ENCODE peak calls at places on chromosome 17, in ten cellular contexts. One of them, this sample, is unnamed.
A peak's percentile ranks its signal among the peaks of the same experiment; 100 is the strongest.

GRCh38 chr17:79837888-79838540 is 1.2 kb downstream of the CBX4 start:
- DNase-seq in mesothelial cell of epicardium: no peak
- DNase-seq in GM12865: peak; percentile 62
- DNase-seq in fibroblast of pulmonary artery: no peak
- DNase-seq in fibroblast of lung: no peak
- DNase-seq in neural progenitor cell: peak; percentile 41
- DNase-seq in epithelial cell of esophagus: peak; percentile 42
- DNase-seq in endothelial cell: no peak
- DNase-seq in ascending aorta: no peak
- DNase-seq in PC-3: no peak
- DNase-seq in this sample: peak; percentile 23

GRCh38 chr17:9022553-9023388 is 1.5 kb downstream of the NTN1 start:
- DNase-seq in fibroblast of lung: peak; percentile 11
- DNase-seq in epithelial cell of esophagus: peak; percentile 31
- DNase-seq in ascending aorta: no peak
- DNase-seq in fibroblast of pulmonary artery: peak; percentile 11
- DNase-seq in PC-3: no peak
- DNase-seq in GM12865: no peak
- DNase-seq in mesothelial cell of epicardium: no peak
- DNase-seq in endothelial cell: peak; percentile 40
- DNase-seq in neural progenitor cell: peak; percentile 68
- DNase-seq in this sample: peak; percentile 54

GRCh38 chr17:40497704-40498103 is 3.7 kb downstream of the TNS4 start:
- DNase-seq in fibroblast of pulmonary artery: peak; percentile 59
- DNase-seq in PC-3: peak; percentile 44
- DNase-seq in ascending aorta: no peak
- DNase-seq in endothelial cell: no peak
- DNase-seq in mesothelial cell of epicardium: no peak
- DNase-seq in neural progenitor cell: no peak
- DNase-seq in epithelial cell of esophagus: peak; percentile 81
- DNase-seq in fibroblast of lung: peak; percentile 46
- DNase-seq in GM12865: no peak
- DNase-seq in this sample: no peak

GRCh38 chr17:32341141-32341856 is 674 bp downstream of the C17orf75 start:
- DNase-seq in ascending aorta: no peak
- DNase-seq in endothelial cell: no peak
- DNase-seq in PC-3: peak; percentile 26
- DNase-seq in GM12865: peak; percentile 68
- DNase-seq in neural progenitor cell: no peak
- DNase-seq in fibroblast of lung: peak; percentile 26
- DNase-seq in fibroblast of pulmonary artery: no peak
- DNase-seq in mesothelial cell of epicardium: no peak
- DNase-seq in epithelial cell of esophagus: peak; percentile 47
- DNase-seq in this sample: no peak

GRCh38 chr17:74368341-74369152 is 1.2 kb downstream of the GPR142 start:
- DNase-seq in fibroblast of pulmonary artery: peak; percentile 63
- DNase-seq in fibroblast of lung: peak; percentile 44
- DNase-seq in PC-3: peak; percentile 84
- DNase-seq in epithelial cell of esophagus: peak; percentile 42
- DNase-seq in ascending aorta: no peak
- DNase-seq in mesothelial cell of epicardium: peak; percentile 77
- DNase-seq in neural progenitor cell: peak; percentile 85
- DNase-seq in GM12865: peak; percentile 65
- DNase-seq in endothelial cell: peak; percentile 67
- DNase-seq in this sample: peak; percentile 82

GRCh38 chr17:74526681-74527080 is 4.6 kb downstream of the CD300LB start:
- DNase-seq in fibroblast of pulmonary artery: no peak
- DNase-seq in PC-3: no peak
- DNase-seq in fibroblast of lung: no peak
- DNase-seq in mesothelial cell of epicardium: no peak
- DNase-seq in ascending aorta: no peak
- DNase-seq in GM12865: no peak
- DNase-seq in endothelial cell: no peak
- DNase-seq in epithelial cell of esophagus: no peak
- DNase-seq in neural progenitor cell: no peak
- DNase-seq in this sample: no peak

GRCh38 chr17:43900858-43901754 is 6.2 kb downstream of the MPP2 start:
- DNase-seq in epithelial cell of esophagus: no peak
- DNase-seq in neural progenitor cell: peak; percentile 18
- DNase-seq in ascending aorta: no peak
- DNase-seq in fibroblast of pulmonary artery: no peak
- DNase-seq in endothelial cell: no peak
- DNase-seq in mesothelial cell of epicardium: no peak
- DNase-seq in fibroblast of lung: no peak
- DNase-seq in PC-3: no peak
- DNase-seq in GM12865: no peak
- DNase-seq in this sample: no peak

GRCh38 chr17:47120521-47121095 is 68.5 kb downstream of the CDC27 start:
- DNase-seq in fibroblast of lung: no peak
- DNase-seq in mesothelial cell of epicardium: no peak
- DNase-seq in PC-3: no peak
- DNase-seq in GM12865: no peak
- DNase-seq in ascending aorta: no peak
- DNase-seq in fibroblast of pulmonary artery: no peak
- DNase-seq in epithelial cell of esophagus: peak; percentile 16
- DNase-seq in neural progenitor cell: no peak
- DNase-seq in endothelial cell: no peak
- DNase-seq in this sample: no peak

GRCh38 chr17:82820278-82821251 is 19.3 kb downstream of the ZNF750 start:
- DNase-seq in epithelial cell of esophagus: no peak
- DNase-seq in mesothelial cell of epicardium: no peak
- DNase-seq in fibroblast of pulmonary artery: no peak
- DNase-seq in GM12865: no peak
- DNase-seq in PC-3: no peak
- DNase-seq in neural progenitor cell: no peak
- DNase-seq in ascending aorta: no peak
- DNase-seq in fibroblast of lung: no peak
- DNase-seq in endothelial cell: no peak
- DNase-seq in this sample: no peak

GRCh38 chr17:82822281-82822680 is 17.5 kb downstream of the ZNF750 start:
- DNase-seq in ascending aorta: no peak
- DNase-seq in neural progenitor cell: no peak
- DNase-seq in mesothelial cell of epicardium: no peak
- DNase-seq in fibroblast of pulmonary artery: no peak
- DNase-seq in endothelial cell: no peak
- DNase-seq in fibroblast of lung: no peak
- DNase-seq in GM12865: no peak
- DNase-seq in epithelial cell of esophagus: no peak
- DNase-seq in PC-3: no peak
- DNase-seq in this sample: no peak

GRCh38 chr17:82821554-82821953 is 18.3 kb downstream of the ZNF750 start:
- DNase-seq in GM12865: no peak
- DNase-seq in mesothelial cell of epicardium: no peak
- DNase-seq in fibroblast of lung: no peak
- DNase-seq in fibroblast of pulmonary artery: no peak
- DNase-seq in endothelial cell: no peak
- DNase-seq in PC-3: no peak
- DNase-seq in neural progenitor cell: no peak
- DNase-seq in epithelial cell of esophagus: no peak
- DNase-seq in ascending aorta: no peak
- DNase-seq in this sample: no peak

GRCh38 chr17:82825540-82826124 is 14.2 kb downstream of the ZNF750 start:
- DNase-seq in GM12865: no peak
- DNase-seq in ascending aorta: no peak
- DNase-seq in fibroblast of pulmonary artery: no peak
- DNase-seq in endothelial cell: no peak
- DNase-seq in mesothelial cell of epicardium: no peak
- DNase-seq in epithelial cell of esophagus: no peak
- DNase-seq in PC-3: no peak
- DNase-seq in neural progenitor cell: no peak
- DNase-seq in fibroblast of lung: no peak
- DNase-seq in this sample: no peak

GRCh38 chr17:82823004-82823403 is 16.8 kb downstream of the ZNF750 start:
- DNase-seq in neural progenitor cell: peak; percentile 42
- DNase-seq in epithelial cell of esophagus: no peak
- DNase-seq in fibroblast of pulmonary artery: no peak
- DNase-seq in endothelial cell: peak; percentile 41
- DNase-seq in ascending aorta: no peak
- DNase-seq in GM12865: peak; percentile 9
- DNase-seq in PC-3: no peak
- DNase-seq in fibroblast of lung: no peak
- DNase-seq in mesothelial cell of epicardium: no peak
- DNase-seq in this sample: no peak
- TF ChIP-seq CTCF in neural progenitor cell: peak; percentile 42
- TF ChIP-seq CTCF in epithelial cell of esophagus: no peak
- TF ChIP-seq CTCF in fibroblast of pulmonary artery: peak; percentile 8
- TF ChIP-seq CTCF in endothelial cell: peak; percentile 11
- TF ChIP-seq CTCF in ascending aorta: no peak
- TF ChIP-seq CTCF in GM12865: peak; percentile 18
- TF ChIP-seq CTCF in PC-3: peak; percentile 46
- TF ChIP-seq CTCF in fibroblast of lung: no peak
- TF ChIP-seq CTCF in mesothelial cell of epicardium: no peak
- TF ChIP-seq CTCF in this sample: no peak

GRCh38 chr17:62816282-62816839 is 8.2 kb upstream of the MARCHF10 start:
- DNase-seq in fibroblast of pulmonary artery: no peak
- DNase-seq in PC-3: no peak
- DNase-seq in ascending aorta: no peak
- DNase-seq in GM12865: no peak
- DNase-seq in endothelial cell: no peak
- DNase-seq in fibroblast of lung: peak; percentile 66
- DNase-seq in neural progenitor cell: no peak
- DNase-seq in epithelial cell of esophagus: no peak
- DNase-seq in mesothelial cell of epicardium: peak; percentile 24
- DNase-seq in this sample: no peak

GRCh38 chr17:62822080-62822904 is 14.2 kb upstream of the MARCHF10 start:
- DNase-seq in fibroblast of pulmonary artery: peak; percentile 79
- DNase-seq in fibroblast of lung: peak; percentile 21
- DNase-seq in neural progenitor cell: no peak
- DNase-seq in PC-3: no peak
- DNase-seq in GM12865: no peak
- DNase-seq in endothelial cell: no peak
- DNase-seq in epithelial cell of esophagus: no peak
- DNase-seq in mesothelial cell of epicardium: no peak
- DNase-seq in ascending aorta: no peak
- DNase-seq in this sample: no peak

GRCh38 chr17:62818491-62818890 is 10.4 kb upstream of the MARCHF10 start:
- DNase-seq in PC-3: no peak
- DNase-seq in ascending aorta: no peak
- DNase-seq in endothelial cell: no peak
- DNase-seq in epithelial cell of esophagus: no peak
- DNase-seq in fibroblast of lung: no peak
- DNase-seq in neural progenitor cell: no peak
- DNase-seq in mesothelial cell of epicardium: peak; percentile 6
- DNase-seq in GM12865: no peak
- DNase-seq in fibroblast of pulmonary artery: no peak
- DNase-seq in this sample: no peak

GRCh38 chr17:62821213-62822079 is 13.3 kb upstream of the MARCHF10 start:
- DNase-seq in PC-3: no peak
- DNase-seq in GM12865: no peak
- DNase-seq in epithelial cell of esophagus: no peak
- DNase-seq in neural progenitor cell: no peak
- DNase-seq in mesothelial cell of epicardium: no peak
- DNase-seq in fibroblast of lung: no peak
- DNase-seq in endothelial cell: no peak
- DNase-seq in ascending aorta: no peak
- DNase-seq in fibroblast of pulmonary artery: peak; percentile 90
- DNase-seq in this sample: no peak

DNA sequence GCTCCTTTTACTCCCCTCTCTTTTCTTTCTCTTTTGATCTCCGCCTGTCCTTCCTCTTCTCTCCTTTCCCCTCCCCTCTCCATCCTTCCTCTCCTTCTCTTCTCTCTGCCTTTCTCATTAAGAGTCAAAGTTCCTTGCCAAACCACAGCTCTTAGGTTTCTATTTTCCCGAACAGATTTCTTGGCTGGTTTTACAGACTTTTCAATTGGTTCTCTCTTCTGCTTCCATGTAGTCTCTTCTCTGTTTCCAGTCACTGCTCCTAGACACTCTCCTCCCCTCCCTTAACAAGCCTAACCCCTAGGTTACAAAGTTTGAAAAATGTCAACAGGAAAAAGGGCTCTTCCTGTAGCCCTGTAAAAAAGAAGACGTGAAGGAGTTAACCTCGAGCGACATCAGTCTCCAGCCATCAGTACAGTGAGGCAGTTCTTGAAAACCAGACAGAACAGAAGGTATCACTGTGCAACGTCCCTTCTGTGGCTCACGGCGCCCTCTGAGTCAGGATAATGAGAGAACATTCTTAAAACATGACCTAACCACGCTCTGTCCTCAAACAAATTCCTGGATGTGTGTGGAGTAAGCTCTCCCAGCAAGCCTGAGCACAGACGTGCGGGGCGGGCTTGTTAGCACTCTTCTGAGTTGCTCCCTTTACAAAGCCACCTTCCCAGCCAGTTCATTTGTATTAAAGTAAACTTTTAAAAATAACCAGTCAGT is 11.6 kb upstream of the MARCHF10 start:
- DNase-seq in epithelial cell of esophagus: peak; percentile 99
- DNase-seq in mesothelial cell of epicardium: peak; percentile 67
- DNase-seq in fibroblast of lung: peak; percentile 98
- DNase-seq in GM12865: no peak
- DNase-seq in PC-3: peak; percentile 98
- DNase-seq in endothelial cell: peak; percentile 69
- DNase-seq in ascending aorta: peak; percentile 56
- DNase-seq in neural progenitor cell: peak; percentile 67
- DNase-seq in fibroblast of pulmonary artery: peak; percentile 98
- DNase-seq in this sample: peak; percentile 42
- TF ChIP-seq CTCF in epithelial cell of esophagus: no peak
- TF ChIP-seq CTCF in mesothelial cell of epicardium: no peak
- TF ChIP-seq CTCF in fibroblast of lung: peak; percentile 3
- TF ChIP-seq CTCF in GM12865: no peak
- TF ChIP-seq CTCF in PC-3: peak; percentile 32
- TF ChIP-seq CTCF in endothelial cell: no peak
- TF ChIP-seq CTCF in ascending aorta: no peak
- TF ChIP-seq CTCF in neural progenitor cell: no peak
- TF ChIP-seq CTCF in fibroblast of pulmonary artery: no peak
- TF ChIP-seq CTCF in this sample: no peak

GRCh38 chr17:35982409-35983191 is 1.3 kb upstream of the CCL16 start:
- DNase-seq in GM12865: no peak
- DNase-seq in epithelial cell of esophagus: no peak
- DNase-seq in PC-3: no peak
- DNase-seq in neural progenitor cell: no peak
- DNase-seq in endothelial cell: no peak
- DNase-seq in mesothelial cell of epicardium: peak; percentile 19
- DNase-seq in fibroblast of lung: no peak
- DNase-seq in ascending aorta: no peak
- DNase-seq in fibroblast of pulmonary artery: no peak
- DNase-seq in this sample: no peak

GRCh38 chr17:35981246-35981645 is at the start of gene CCL16:
- DNase-seq in fibroblast of lung: no peak
- DNase-seq in epithelial cell of esophagus: no peak
- DNase-seq in GM12865: no peak
- DNase-seq in PC-3: no peak
- DNase-seq in fibroblast of pulmonary artery: no peak
- DNase-seq in ascending aorta: no peak
- DNase-seq in mesothelial cell of epicardium: peak; percentile 13
- DNase-seq in endothelial cell: no peak
- DNase-seq in neural progenitor cell: no peak
- DNase-seq in this sample: no peak

GRCh38 chr17:35984140-35984539 is 2.4 kb downstream of the CCL14 start:
- DNase-seq in ascending aorta: no peak
- DNase-seq in mesothelial cell of epicardium: no peak
- DNase-seq in endothelial cell: no peak
- DNase-seq in fibroblast of lung: no peak
- DNase-seq in GM12865: no peak
- DNase-seq in PC-3: no peak
- DNase-seq in fibroblast of pulmonary artery: no peak
- DNase-seq in epithelial cell of esophagus: no peak
- DNase-seq in neural progenitor cell: no peak
- DNase-seq in this sample: no peak

GRCh38 chr17:35978346-35978745 is 3.0 kb downstream of the CCL16 start:
- DNase-seq in PC-3: no peak
- DNase-seq in neural progenitor cell: no peak
- DNase-seq in GM12865: no peak
- DNase-seq in epithelial cell of esophagus: peak; percentile 38
- DNase-seq in fibroblast of pulmonary artery: no peak
- DNase-seq in mesothelial cell of epicardium: peak; percentile 14
- DNase-seq in endothelial cell: no peak
- DNase-seq in ascending aorta: no peak
- DNase-seq in fibroblast of lung: no peak
- DNase-seq in this sample: no peak

DNA sequence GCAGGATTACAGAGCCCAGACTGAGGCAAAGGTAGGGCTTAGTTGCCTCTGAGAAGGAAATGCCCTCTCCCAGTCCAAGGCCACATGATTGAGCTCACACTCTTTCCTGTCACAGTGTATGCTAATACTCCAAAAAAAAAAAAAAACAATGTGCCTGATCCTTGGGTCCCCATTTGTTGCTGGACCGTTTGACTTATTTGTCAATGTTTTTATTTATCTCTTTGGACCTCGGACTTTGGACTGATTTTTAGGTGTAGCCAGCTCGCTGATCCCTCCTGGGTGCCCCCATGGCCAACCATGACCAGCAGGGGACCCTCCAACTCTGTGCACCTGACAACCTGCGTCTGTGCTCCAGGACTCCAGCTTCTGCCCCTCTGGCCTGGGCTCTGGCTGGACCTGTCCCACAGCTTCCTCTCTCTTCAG is 622 bp upstream of the CCL16 start:
- DNase-seq in GM12865: peak; percentile 29
- DNase-seq in PC-3: no peak
- DNase-seq in fibroblast of pulmonary artery: no peak
- DNase-seq in mesothelial cell of epicardium: peak; percentile 38
- DNase-seq in fibroblast of lung: no peak
- DNase-seq in neural progenitor cell: peak; percentile 27
- DNase-seq in epithelial cell of esophagus: no peak
- DNase-seq in endothelial cell: peak; percentile 25
- DNase-seq in ascending aorta: no peak
- DNase-seq in this sample: no peak
- TF ChIP-seq CTCF in GM12865: peak; percentile 28
- TF ChIP-seq CTCF in PC-3: no peak
- TF ChIP-seq CTCF in fibroblast of pulmonary artery: no peak
- TF ChIP-seq CTCF in mesothelial cell of epicardium: no peak
- TF ChIP-seq CTCF in fibroblast of lung: no peak
- TF ChIP-seq CTCF in neural progenitor cell: peak; percentile 41
- TF ChIP-seq CTCF in epithelial cell of esophagus: no peak
- TF ChIP-seq CTCF in endothelial cell: no peak
- TF ChIP-seq CTCF in ascending aorta: no peak
- TF ChIP-seq CTCF in this sample: no peak

DNA sequence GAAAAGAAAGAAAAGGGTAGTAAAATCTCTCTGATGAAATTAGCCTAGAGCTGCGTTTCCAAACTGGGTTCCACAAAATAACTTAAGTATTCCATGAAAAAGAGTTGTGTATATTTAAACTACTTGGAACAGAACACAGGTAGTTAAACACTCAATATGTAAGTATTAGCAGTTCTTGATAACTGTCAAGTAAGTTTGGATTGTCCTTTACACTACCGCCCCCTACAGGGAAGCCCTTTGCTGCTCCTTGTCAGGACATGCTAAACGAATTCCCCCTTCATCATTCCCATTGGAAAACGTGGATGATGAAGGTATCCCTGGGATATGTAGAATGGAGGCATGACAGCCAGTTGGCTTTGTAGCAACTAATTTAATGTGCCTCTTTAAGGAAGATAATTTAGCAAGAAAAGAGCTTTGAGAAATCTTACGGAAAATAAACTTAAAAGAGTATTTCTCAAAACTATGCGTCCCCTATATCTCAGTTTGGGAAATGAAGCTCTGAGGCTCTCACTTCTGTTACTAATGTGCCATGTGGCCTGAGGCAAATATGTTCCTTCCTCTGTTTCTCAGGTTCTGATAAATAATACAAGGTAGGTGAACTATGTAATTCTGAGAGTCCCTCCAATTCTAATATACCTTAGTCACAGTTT is 18.8 kb downstream of the NCBP3 start:
- DNase-seq in fibroblast of pulmonary artery: peak; percentile 84
- DNase-seq in fibroblast of lung: peak; percentile 80
- DNase-seq in neural progenitor cell: peak; percentile 83
- DNase-seq in endothelial cell: peak; percentile 76
- DNase-seq in ascending aorta: no peak
- DNase-seq in mesothelial cell of epicardium: peak; percentile 47
- DNase-seq in PC-3: peak; percentile 75
- DNase-seq in GM12865: peak; percentile 80
- DNase-seq in epithelial cell of esophagus: peak; percentile 83
- DNase-seq in this sample: peak; percentile 63
- TF ChIP-seq CTCF in fibroblast of pulmonary artery: peak; percentile 88
- TF ChIP-seq CTCF in fibroblast of lung: peak; percentile 86
- TF ChIP-seq CTCF in neural progenitor cell: peak; percentile 85
- TF ChIP-seq CTCF in endothelial cell: peak; percentile 63
- TF ChIP-seq CTCF in ascending aorta: peak; percentile 38
- TF ChIP-seq CTCF in mesothelial cell of epicardium: peak; percentile 30
- TF ChIP-seq CTCF in PC-3: peak; percentile 85
- TF ChIP-seq CTCF in GM12865: peak; percentile 86
- TF ChIP-seq CTCF in epithelial cell of esophagus: peak; percentile 90
- TF ChIP-seq CTCF in this sample: peak; percentile 68